ENCODE peak calls at places on chromosomes 3 and 15, in nine cellular contexts. E, F, M, D, L, R, J, U and V are unnamed samples.

GRCh38 chr15:98143116-98143515 is 182.6 kb downstream of the ARRDC4 start:
- DNase-seq in E (no peak), F (no peak), M (no peak), D (no peak), L (no peak), R (no peak), J (no peak), U (no peak), V (no peak)

GRCh38 chr3:4988815-4989648 is 9.8 kb downstream of the BHLHE40 start:
- DNase-seq in E (no peak), F (no peak), M (no peak), D (no peak), L (peak), R (no peak), J (no peak), U (no peak), V (no peak)

GRCh38 chr3:123540285-123540684 is 44.6 kb downstream of the HACD2 start:
- DNase-seq in E (no peak), F (no peak), M (no peak), D (no peak), L (no peak), R (no peak), J (no peak), U (no peak), V (no peak)

GRCh38 chr15:90101130-90101968 is 919 bp downstream of the IDH2 start:
- DNase-seq in E (no peak), F (no peak), M (peak), D (no peak), L (peak), R (peak), J (peak), U (no peak), V (peak)

GRCh38 chr3:123783050-123783724 is 100.9 kb downstream of the MYLK start:
- DNase-seq in E (no peak), F (no peak), M (no peak), D (no peak), L (no peak), R (no peak), J (no peak), U (no peak), V (no peak)

GRCh38 chr3:52218953-52219650 is 6.3 kb downstream of the TLR9 start:
- DNase-seq in E (no peak), F (no peak), M (no peak), D (no peak), L (peak), R (no peak), J (no peak), U (no peak), V (no peak)

GRCh38 chr3:147089286-147089685 is 317.1 kb downstream of the ZIC4 start:
- DNase-seq in E (no peak), F (no peak), M (peak), D (no peak), L (no peak), R (no peak), J (no peak), U (no peak), V (no peak)

GRCh38 chr3:31976302-31976701 is 4.8 kb downstream of the OSBPL10 start:
- DNase-seq in E (no peak), F (no peak), M (no peak), D (no peak), L (no peak), R (no peak), J (no peak), U (no peak), V (no peak)

GRCh38 chr3:89367166-89367565 is 259.7 kb downstream of the EPHA3 start:
- DNase-seq in E (no peak), F (no peak), M (no peak), D (no peak), L (no peak), R (no peak), J (no peak), U (no peak), V (no peak)

GRCh38 chr15:31150732-31151212 is 49.2 kb upstream of the TRPM1 start:
- DNase-seq in E (no peak), F (no peak), M (no peak), D (no peak), L (no peak), R (no peak), J (no peak), U (peak), V (peak)

GRCh38 chr3:66593978-66594377 is 93.2 kb upstream of the LRIG1 start:
- DNase-seq in E (no peak), F (no peak), M (no peak), D (no peak), L (peak), R (no peak), J (no peak), U (no peak), V (no peak)

GRCh38 chr3:123520656-123521055 is 64.2 kb downstream of the HACD2 start:
- DNase-seq in E (no peak), F (no peak), M (no peak), D (no peak), L (no peak), R (no peak), J (no peak), U (no peak), V (no peak)

GRCh38 chr15:68442041-68442440 is 10.1 kb upstream of the ITGA11 start:
- DNase-seq in E (no peak), F (no peak), M (no peak), D (no peak), L (no peak), R (no peak), J (no peak), U (no peak), V (peak)

GRCh38 chr3:155102329-155102728 is 22.2 kb downstream of the MME start:
- DNase-seq in E (no peak), F (no peak), M (no peak), D (no peak), L (no peak), R (no peak), J (no peak), U (no peak), V (no peak)

GRCh38 chr15:76339302-76340197 is 3.0 kb downstream of the ISL2 start:
- DNase-seq in E (no peak), F (no peak), M (peak), D (no peak), L (no peak), R (no peak), J (no peak), U (no peak), V (no peak)

GRCh38 chr3:188099907-188100306 is 54.0 kb upstream of the LPP start:
- DNase-seq in E (no peak), F (no peak), M (no peak), D (no peak), L (no peak), R (no peak), J (no peak), U (no peak), V (no peak)

GRCh38 chr3:123713211-123713610 is 128.4 kb upstream of the HACD2 start:
- DNase-seq in E (no peak), F (no peak), M (no peak), D (no peak), L (no peak), R (no peak), J (no peak), U (no peak), V (no peak)

GRCh38 chr15:57410373-57410772 is 34.1 kb downstream of the CGNL1 start:
- DNase-seq in E (no peak), F (no peak), M (no peak), D (no peak), L (peak), R (no peak), J (no peak), U (no peak), V (no peak)

GRCh38 chr3:23421811-23422510 is 218.8 kb downstream of the UBE2E2 start:
- DNase-seq in E (no peak), F (no peak), M (no peak), D (no peak), L (peak), R (no peak), J (no peak), U (no peak), V (no peak)

GRCh38 chr3:112499328-112499727 is at the start of gene BTLA:
- DNase-seq in E (no peak), F (no peak), M (no peak), D (no peak), L (no peak), R (peak), J (no peak), U (no peak), V (no peak)

GRCh38 chr3:170050753-170051152 is 13.0 kb downstream of the GPR160 start:
- DNase-seq in E (no peak), F (no peak), M (no peak), D (no peak), L (no peak), R (no peak), J (no peak), U (no peak), V (no peak)

GRCh38 chr3:126024049-126024854 is 55.3 kb downstream of the ROPN1B start:
- DNase-seq in E (no peak), F (no peak), M (no peak), D (no peak), L (no peak), R (no peak), J (no peak), U (no peak), V (no peak)

GRCh38 chr3:120741837-120742197 is 499 bp downstream of the RABL3 start:
- DNase-seq in E (no peak), F (no peak), M (no peak), D (no peak), L (peak), R (no peak), J (no peak), U (no peak), V (no peak)

GRCh38 chr3:7630925-7631324 is 770.0 kb downstream of the GRM7 start:
- DNase-seq in E (no peak), F (no peak), M (no peak), D (no peak), L (peak), R (no peak), J (no peak), U (no peak), V (no peak)

GRCh38 chr3:99505646-99506269 is 132.6 kb upstream of the COL8A1 start:
- DNase-seq in E (no peak), F (no peak), M (no peak), D (no peak), L (peak), R (peak), J (no peak), U (no peak), V (no peak)

GRCh38 chr3:4222574-4222973 is 80.6 kb upstream of the SETMAR start:
- DNase-seq in E (no peak), F (no peak), M (no peak), D (no peak), L (no peak), R (no peak), J (no peak), U (no peak), V (no peak)

GRCh38 chr3:126959144-126959920 is 23.6 kb upstream of the PLXNA1 start:
- DNase-seq in E (no peak), F (no peak), M (no peak), D (no peak), L (no peak), R (no peak), J (no peak), U (no peak), V (no peak)

GRCh38 chr3:132343018-132343612 is 25.9 kb downstream of the ACP3 start:
- DNase-seq in E (peak), F (no peak), M (peak), D (peak), L (peak), R (peak), J (peak), U (peak), V (peak)

GRCh38 chr3:37068031-37068430 is 74.7 kb downstream of the MLH1 start:
- DNase-seq in E (no peak), F (no peak), M (no peak), D (no peak), L (no peak), R (no peak), J (no peak), U (no peak), V (no peak)